ENCODE peak calls at places on chromosomes 3 and 15, in six cellular contexts. W is AG10803; J is HEK293T; P is stimulated activated CD8-positive, alpha-beta memory T cell treated with anti-CD3 and anti-CD28 coated beads, Interleukin-12 subunit alpha, Interleukin-12 subunit beta, amount 100 ng/mL, for 4 hours; L is tibial artery; H is activated CD4-positive, alpha-beta T cell treated with anti-CD3 and anti-CD28 coated beads, Interleukin-2, amount 50 U/mL, for 24 hours. I is an unnamed sample.

GRCh38 chr15:57703387-57703786 is 3.1 kb upstream of the POLR2M start:
- DNase-seq in W (peak), J (no peak), P (no peak), L (no peak), H (no peak), I (no peak)

GRCh38 chr15:64143276-64143675 is 8.3 kb upstream of the SNX22 start:
- DNase-seq in W (no peak), J (no peak), P (no peak), L (no peak), H (no peak), I (no peak)

GRCh38 chr3:50237133-50237651 is 1.2 kb downstream of the GNAI2 start:
- DNase-seq in W (peak), J (peak), P (no peak), L (no peak), H (no peak), I (peak)

GRCh38 chr3:160801386-160802118 is 45.5 kb downstream of the PPM1L start:
- DNase-seq in W (peak), J (no peak), P (no peak), L (peak), H (no peak), I (no peak)

GRCh38 chr3:178787960-178788359 is 251.7 kb downstream of the KCNMB2 start:
- DNase-seq in W (no peak), J (no peak), P (no peak), L (no peak), H (no peak), I (no peak)

GRCh38 chr3:67094769-67095168 is 96.7 kb downstream of the KBTBD8 start:
- DNase-seq in W (peak), J (no peak), P (no peak), L (no peak), H (no peak), I (peak)

GRCh38 chr3:194757629-194758028 is 71.9 kb downstream of the FAM43A start:
- DNase-seq in W (peak), J (no peak), P (no peak), L (no peak), H (no peak), I (no peak)

GRCh38 chr15:88657326-88658069 is 18.7 kb downstream of the ISG20 start:
- DNase-seq in W (peak), J (peak), P (no peak), L (no peak), H (no peak), I (peak)

GRCh38 chr3:139588450-139588849 is 48.9 kb upstream of the RBP1 start:
- DNase-seq in W (no peak), J (peak), P (no peak), L (no peak), H (no peak), I (no peak)

GRCh38 chr3:170222647-170223541 is 670 bp downstream of the PRKCI start:
- DNase-seq in W (peak), J (peak), P (peak), L (peak), H (peak), I (peak)

GRCh38 chr15:58545307-58546065 is 113.7 kb downstream of the LIPC start:
- DNase-seq in W (no peak), J (no peak), P (no peak), L (no peak), H (peak), I (peak)

GRCh38 chr15:58873267-58873666 is 60.2 kb downstream of the SLTM start:
- DNase-seq in W (peak), J (no peak), P (no peak), L (no peak), H (no peak), I (peak)

GRCh38 chr3:120077726-120078125 is 16.5 kb downstream of the GSK3B start:
- DNase-seq in W (peak), J (no peak), P (no peak), L (no peak), H (no peak), I (no peak)

GRCh38 chr3:126911162-126912026 is 71.5 kb upstream of the PLXNA1 start:
- DNase-seq in W (peak), J (no peak), P (peak), L (peak), H (peak), I (peak)

GRCh38 chr15:60096157-60096556 is 92.0 kb downstream of the FOXB1 start:
- DNase-seq in W (peak), J (no peak), P (no peak), L (no peak), H (no peak), I (peak)

GRCh38 chr15:91234759-91235158 is 134.7 kb downstream of the SV2B start:
- DNase-seq in W (no peak), J (no peak), P (no peak), L (no peak), H (no peak), I (no peak)

GRCh38 chr3:159253860-159254259 is 452.0 kb downstream of the MFSD1 start:
- DNase-seq in W (no peak), J (no peak), P (no peak), L (no peak), H (no peak), I (no peak)

I was measured in RPMI7951.